ENCODE peak calls at places on chromosomes 1 and 21, in five cellular contexts. L, M, Z, E and F are unnamed samples.

GRCh38 chr1:204960306-204960984 is 82.6 kb upstream of the CNTN2 start:
- DNase-seq in L (no peak), M (no peak), Z (no peak), E (no peak), F (no peak)

GRCh38 chr1:156502396-156502748 is 1.8 kb upstream of the MEF2D start:
- DNase-seq in L (no peak), M (no peak), Z (no peak), E (no peak), F (no peak)

GRCh38 chr1:61005572-61006386 is 76.6 kb upstream of the NFIA start:
- DNase-seq in L (no peak), M (peak; percentile 81), Z (no peak), E (no peak), F (no peak)

GRCh38 chr1:80447533-80447932 is 1353.2 kb upstream of the ADGRL2 start:
- DNase-seq in L (no peak), M (no peak), Z (no peak), E (no peak), F (no peak)

GRCh38 chr21:28688381-28688780 is 304.3 kb downstream of the LTN1 start:
- DNase-seq in L (no peak), M (no peak), Z (no peak), E (no peak), F (no peak)

GRCh38 chr1:161367684-161368398 is at the start of gene CFAP126:
- DNase-seq in L (peak; percentile 53), M (peak; percentile 65), Z (peak; percentile 37), E (peak; percentile 58), F (peak; percentile 84)

GRCh38 chr1:114282751-114283403 is 129.2 kb upstream of the SYT6 start:
- DNase-seq in L (peak; percentile 69), M (peak; percentile 92), Z (peak; percentile 65), E (peak; percentile 70), F (peak; percentile 93)

GRCh38 chr1:46687095-46687659 is 15.5 kb downstream of the TEX38 start:
- DNase-seq in L (no peak), M (no peak), Z (no peak), E (peak; percentile 76), F (peak; percentile 87)

GRCh38 chr1:24555591-24556413 is at the start of gene NCMAP:
- DNase-seq in L (peak; percentile 46), M (peak; percentile 51), Z (peak; percentile 45), E (peak; percentile 43), F (no peak)

GRCh38 chr21:44944596-44944995 is 4.8 kb downstream of the SLX9 start:
- DNase-seq in L (no peak), M (no peak), Z (no peak), E (no peak), F (peak; percentile 23)

GRCh38 chr1:11174271-11174942 is 14.7 kb upstream of the ANGPTL7 start:
- DNase-seq in L (no peak), M (no peak), Z (no peak), E (no peak), F (no peak)

GRCh38 chr1:117696567-117696966 is 90.7 kb downstream of the TENT5C start:
- DNase-seq in L (no peak), M (no peak), Z (no peak), E (no peak), F (no peak)

GRCh38 chr1:66332524-66332853 is 201.5 kb upstream of the SGIP1 start:
- DNase-seq in L (no peak), M (no peak), Z (no peak), E (no peak), F (no peak)

GRCh38 chr1:241499910-241500309 is 19.6 kb downstream of the FH start:
- DNase-seq in L (no peak), M (peak; percentile 28), Z (no peak), E (no peak), F (no peak)

DNA sequence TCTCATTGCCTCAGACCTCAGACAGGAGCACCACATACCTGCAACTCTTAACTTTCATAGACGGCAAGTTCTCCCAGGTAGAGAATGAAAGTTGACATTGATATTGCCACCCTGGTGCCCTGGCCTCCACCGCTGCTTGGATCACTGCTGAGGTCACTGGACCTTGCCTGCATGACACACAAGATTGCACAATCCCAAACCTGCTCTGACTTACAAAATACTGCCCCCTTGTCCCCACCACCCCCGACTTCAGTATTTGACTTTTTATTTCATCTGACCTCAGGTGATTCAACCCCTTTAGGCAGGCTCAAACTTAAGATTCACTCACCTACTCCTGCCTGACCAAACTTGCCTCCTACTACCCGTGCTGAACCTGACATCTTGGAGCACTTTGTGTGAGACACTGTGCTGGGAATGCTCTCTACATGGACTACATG is 43.1 kb upstream of the S1PR1 start:
- DNase-seq in L (no peak), M (no peak), Z (no peak), E (peak; percentile 30), F (no peak)
- H3K4me3 ChIP-seq in L (no peak overlapping the region), M (no peak overlapping the region), Z (no peak overlapping the region), E (no peak overlapping the region), F (no peak overlapping the region)

DNA sequence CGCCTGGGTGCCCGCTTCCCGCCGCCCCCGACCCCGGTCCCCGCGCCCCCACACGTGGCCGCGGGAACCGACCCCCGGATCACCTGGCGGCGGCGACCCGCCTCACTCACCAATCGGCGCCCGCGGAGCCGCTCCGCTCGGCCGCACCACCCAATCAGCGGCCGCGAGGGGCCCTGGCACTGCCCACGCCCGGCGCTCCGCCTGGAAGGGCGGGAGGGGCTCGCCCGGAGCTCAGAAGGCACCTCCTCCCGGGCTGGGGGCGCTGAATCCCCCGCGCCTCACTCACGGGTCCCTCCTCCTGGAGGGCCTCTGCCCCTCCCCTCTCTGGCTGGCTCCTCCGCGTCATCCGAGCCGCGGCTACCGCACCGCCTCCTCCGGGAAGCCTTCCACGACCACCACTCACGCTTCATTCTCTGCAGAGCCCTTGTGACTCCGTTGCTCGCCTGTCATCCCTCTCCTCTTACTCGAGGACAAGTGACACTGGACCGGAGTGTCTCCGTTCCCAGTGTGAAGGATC is 374 bp downstream of the SH2D5 start:
- DNase-seq in L (peak; percentile 34), M (peak; percentile 84), Z (peak; percentile 49), E (peak; percentile 61), F (peak; percentile 88)
- H3K4me3 ChIP-seq in L (peak overlapping the region; percentile 53), M (peak overlapping the region; percentile 51), Z (peak overlapping the region; percentile 67), E (peak overlapping the region; percentile 58), F (peak overlapping the region; percentile 54)

GRCh38 chr1:200634449-200635122 is 14.0 kb upstream of the KIF14 start:
- DNase-seq in L (no peak), M (no peak), Z (no peak), E (no peak), F (no peak)
- H3K4me3 ChIP-seq in L (no peak overlapping the region), M (no peak overlapping the region), Z (no peak overlapping the region), E (no peak overlapping the region), F (no peak overlapping the region)

DNA sequence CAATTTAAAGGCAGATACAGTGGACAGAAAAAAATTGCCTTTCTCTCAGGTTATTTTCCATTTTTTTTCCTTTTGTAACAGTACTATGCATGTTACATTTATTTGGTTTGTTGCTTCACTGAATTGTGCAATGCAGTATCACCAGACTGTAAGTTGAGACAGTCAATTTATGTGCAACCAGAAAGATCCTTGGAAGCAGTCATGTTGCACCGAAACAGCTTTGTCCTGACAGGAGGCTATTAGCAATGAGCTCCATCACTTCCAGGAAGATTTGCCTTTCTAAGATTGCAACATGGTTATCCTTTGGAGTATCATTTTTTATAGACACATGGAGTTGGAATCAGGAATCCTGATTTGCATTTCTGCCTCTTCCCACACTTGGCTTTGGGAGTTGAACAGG is 84.5 kb upstream of the ST6GALNAC5 start:
- DNase-seq in L (no peak), M (no peak), Z (no peak), E (no peak), F (no peak)
- H3K4me3 ChIP-seq in L (no peak overlapping the region), M (no peak overlapping the region), Z (no peak overlapping the region), E (no peak overlapping the region), F (no peak overlapping the region)

DNA sequence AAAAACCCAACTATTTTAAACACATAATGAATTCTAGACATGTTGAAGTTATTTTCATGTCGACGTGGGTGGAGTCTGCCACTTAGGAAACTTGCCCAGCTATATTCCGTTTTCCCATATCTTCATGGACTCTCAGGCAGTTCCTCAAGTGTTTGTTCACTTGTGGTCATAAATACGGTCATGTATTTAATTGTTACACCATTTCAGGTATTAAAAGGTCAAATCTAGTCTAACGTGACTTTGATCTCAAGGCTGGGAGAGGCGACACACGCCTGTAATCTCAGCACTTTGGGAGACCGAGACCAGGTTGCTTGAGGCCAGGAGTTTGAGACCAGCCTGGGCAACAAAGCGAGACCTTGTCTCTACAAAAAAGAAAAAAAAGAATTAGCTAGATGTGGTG is 346.9 kb downstream of the PBX1 start:
- DNase-seq in L (no peak), M (no peak), Z (no peak), E (no peak), F (no peak)
- H3K4me3 ChIP-seq in L (no peak overlapping the region), M (no peak overlapping the region), Z (no peak overlapping the region), E (no peak overlapping the region), F (no peak overlapping the region)

GRCh38 chr1:32818804-32819541 is 1.5 kb downstream of the S100PBP start:
- DNase-seq in L (no peak), M (peak; percentile 17), Z (no peak), E (no peak), F (no peak)
- H3K4me3 ChIP-seq in L (peak overlapping the region; percentile 93), M (peak overlapping the region; percentile 80), Z (peak overlapping the region; percentile 83), E (peak overlapping the region; percentile 99), F (no peak overlapping the region)

GRCh38 chr1:226033599-226034390 is 28.7 kb upstream of the H3-3A start:
- DNase-seq in L (no peak), M (no peak), Z (no peak), E (no peak), F (no peak)

GRCh38 chr1:226029568-226030225 is 30.6 kb upstream of the SDE2 start:
- DNase-seq in L (no peak), M (no peak), Z (no peak), E (no peak), F (no peak)

GRCh38 chr1:226026833-226027232 is 27.7 kb upstream of the SDE2 start:
- DNase-seq in L (no peak), M (no peak), Z (no peak), E (no peak), F (no peak)

GRCh38 chr1:226027861-226028260 is 28.7 kb upstream of the SDE2 start:
- DNase-seq in L (no peak), M (no peak), Z (no peak), E (no peak), F (no peak)

DNA sequence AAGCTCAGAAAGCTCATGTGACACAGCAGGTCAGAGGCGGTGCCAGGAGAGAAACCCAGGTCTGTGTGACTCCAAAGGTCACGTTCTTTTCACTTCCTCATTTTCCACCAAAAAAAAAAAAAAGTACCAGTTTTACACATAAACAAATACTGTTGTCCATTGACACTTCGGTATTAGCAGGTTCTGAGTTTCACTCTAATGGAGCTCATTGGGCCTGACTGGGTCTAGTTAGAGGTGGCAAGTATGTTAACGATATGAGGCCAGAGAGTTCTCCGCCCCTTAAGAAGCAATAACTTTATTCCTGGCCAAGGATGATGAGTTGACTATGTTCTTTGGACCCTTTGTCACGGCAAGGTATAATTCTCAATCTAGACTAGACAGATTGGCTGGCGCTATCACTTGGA is 30.0 kb upstream of the SDE2 start:
- DNase-seq in L (no peak), M (no peak), Z (no peak), E (no peak), F (no peak)
- H3K4me3 ChIP-seq in L (no peak overlapping the region), M (no peak overlapping the region), Z (no peak overlapping the region), E (no peak overlapping the region), F (no peak overlapping the region)